ENCODE peak calls at places on chromosomes 5 and 9, in five cellular contexts. J is GM20000; L is activated B cell treated with CpG ODN at 0.5 μM for 24 hours; G is CD4-positive, alpha-beta T cell; U is fibroblast of villous mesenchyme. V is an unnamed sample.

GRCh38 chr9:21741151-21741550 is 61.3 kb upstream of the MTAP start:
- DNase-seq in U (no peak), L (no peak), J (no peak), G (no peak), V (no peak)

GRCh38 chr9:75962186-75963036 is 71.9 kb downstream of the PCSK5 start:
- DNase-seq in J (no peak), G (no peak), L (no peak), U (no peak), V (no peak)

GRCh38 chr5:67306997-67307580 is 110.5 kb upstream of the CD180 start:
- DNase-seq in L (no peak), J (no peak), U (peak; percentile 63), G (no peak), V (no peak)

GRCh38 chr5:156715287-156715686 is 134.8 kb upstream of the PPP1R2B start:
- DNase-seq in U (no peak), G (no peak), J (no peak), L (no peak), V (no peak)

GRCh38 chr5:159786901-159787691 is 129.2 kb upstream of the ADRA1B start:
- DNase-seq in G (no peak), U (peak; percentile 91), L (no peak), J (no peak), V (no peak)

GRCh38 chr5:51618234-51618633 is 235.0 kb downstream of the ISL1 start:
- DNase-seq in L (no peak), G (no peak), J (no peak), U (no peak), V (no peak)

GRCh38 chr5:179731791-179732411 is 721 bp upstream of the MAML1 start:
- DNase-seq in J (peak; percentile 43), L (peak; percentile 18), U (peak; percentile 89), G (no peak), V (peak; percentile 22)

GRCh38 chr9:93468763-93469456 is 15.5 kb upstream of the FAM120AOS start:
- DNase-seq in U (peak; percentile 83), J (no peak), G (no peak), L (no peak), V (peak; percentile 17)

GRCh38 chr9:22060831-22061383 is 51.8 kb upstream of the CDKN2B start:
- DNase-seq in U (no peak), J (no peak), L (no peak), G (no peak), V (no peak)

GRCh38 chr9:119289740-119290139 is 79.5 kb downstream of the BRINP1 start:
- DNase-seq in U (peak; percentile 43), J (peak; percentile 41), L (no peak), G (no peak), V (no peak)

GRCh38 chr5:149529463-149529862 is 21.8 kb downstream of the CSNK1A1 start:
- DNase-seq in U (no peak), J (no peak), G (no peak), L (no peak), V (no peak)

GRCh38 chr9:26947736-26948135 is 694 bp upstream of the PLAA start:
- DNase-seq in G (no peak), L (no peak), J (no peak), U (no peak), V (no peak)

GRCh38 chr5:74055446-74056097 is 429.6 kb downstream of the ARHGEF28 start:
- DNase-seq in U (no peak), J (no peak), G (no peak), L (no peak), V (no peak)

GRCh38 chr5:104088876-104089778 is 526.5 kb upstream of the NUDT12 start:
- DNase-seq in L (no peak), G (no peak), U (peak; percentile 8), J (no peak), V (no peak)

GRCh38 chr5:157965040-157965439 is 106.1 kb upstream of the CLINT1 start:
- DNase-seq in G (no peak), L (no peak), J (no peak), U (no peak), V (no peak)

GRCh38 chr5:174625591-174626365 is 98.6 kb upstream of the MSX2 start:
- DNase-seq in J (no peak), G (no peak), U (peak; percentile 61), L (no peak), V (no peak)

GRCh38 chr9:77769246-77769645 is 121.1 kb upstream of the GNA14 start:
- DNase-seq in U (no peak), L (no peak), J (no peak), G (no peak), V (no peak)

GRCh38 chr9:77763566-77763965 is 115.4 kb upstream of the GNA14 start:
- DNase-seq in G (no peak), U (no peak), J (no peak), L (no peak), V (no peak)

GRCh38 chr9:77766587-77766986 is 118.5 kb upstream of the GNA14 start:
- DNase-seq in U (no peak), G (no peak), J (no peak), L (no peak), V (no peak)

GRCh38 chr9:77765781-77766259 is 117.7 kb upstream of the GNA14 start:
- DNase-seq in L (no peak), J (no peak), G (no peak), U (no peak), V (no peak)

GRCh38 chr9:77764894-77765780 is 117.0 kb upstream of the GNA14 start:
- DNase-seq in J (no peak), U (peak; percentile 74), G (no peak), L (no peak), V (no peak)
- TF ChIP-seq CTCF in J (no peak), U (peak; percentile 74), G (peak; percentile 31), L (no peak), V (no peak)

GRCh38 chr9:38713426-38713825 is 6.5 kb downstream of the FAM240B start:
- DNase-seq in U (peak; percentile 82), G (no peak), L (no peak), J (no peak), V (no peak)

GRCh38 chr9:38708759-38709158 is 11.2 kb downstream of the FAM240B start:
- DNase-seq in U (peak; percentile 18), L (no peak), J (no peak), G (no peak), V (no peak)

GRCh38 chr9:38706493-38706892 is 13.4 kb downstream of the FAM240B start:
- DNase-seq in L (no peak), J (no peak), U (no peak), G (no peak), V (no peak)

GRCh38 chr9:38705917-38706316 is 14.0 kb downstream of the FAM240B start:
- DNase-seq in G (no peak), J (no peak), L (no peak), U (no peak), V (no peak)

GRCh38 chr9:38707885-38708640 is 11.9 kb downstream of the FAM240B start:
- DNase-seq in J (peak; percentile 30), U (no peak), L (no peak), G (no peak), V (no peak)
- TF ChIP-seq CTCF in J (peak; percentile 14), U (peak; percentile 42), L (no peak), G (no peak), V (no peak)

GRCh38 chr9:96169901-96170300 is 132.1 kb downstream of the HSD17B3 start:
- DNase-seq in U (peak; percentile 59), L (no peak), J (no peak), G (no peak), V (no peak)

GRCh38 chr9:96175001-96175400 is 127.0 kb downstream of the HSD17B3 start:
- DNase-seq in J (no peak), G (no peak), L (no peak), U (no peak), V (no peak)

GRCh38 chr9:96173640-96174039 is 128.3 kb downstream of the HSD17B3 start:
- DNase-seq in J (no peak), U (no peak), G (no peak), L (no peak), V (no peak)

GRCh38 chr9:96171749-96172148 is 130.2 kb downstream of the HSD17B3 start:
- DNase-seq in U (peak; percentile 44), G (no peak), L (no peak), J (no peak), V (no peak)

DNA sequence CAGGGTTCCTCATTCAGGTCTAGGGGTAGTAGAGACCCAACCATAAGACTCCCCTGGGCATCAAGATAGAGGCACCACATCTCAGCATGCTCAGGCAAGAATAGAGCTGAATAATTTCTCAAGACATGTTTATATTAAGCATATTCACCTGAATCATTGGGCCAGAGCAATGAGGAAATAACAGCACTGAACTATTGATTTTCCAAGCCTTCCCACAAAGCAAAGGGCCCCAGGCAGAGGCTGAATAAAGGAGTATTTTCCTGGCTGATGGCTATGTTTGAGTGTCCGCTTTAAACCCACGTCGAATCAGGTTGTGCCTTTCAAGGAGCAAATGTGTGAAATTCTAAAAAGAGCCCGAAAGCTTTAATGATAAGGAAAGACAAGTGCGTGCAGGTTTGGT is 129.2 kb downstream of the HSD17B3 start:
- DNase-seq in U (no peak), G (no peak), J (no peak), L (no peak), V (no peak)
- TF ChIP-seq CTCF in U (no peak), G (no peak), J (no peak), L (no peak), V (no peak)

GRCh38 chr9:124481115-124481514 is 26.1 kb downstream of the NR5A1 start:
- DNase-seq in J (no peak), G (no peak), U (no peak), L (no peak), V (no peak)

GRCh38 chr9:124482431-124483031 is 24.7 kb downstream of the NR5A1 start:
- DNase-seq in L (no peak), J (no peak), G (no peak), U (no peak), V (no peak)

GRCh38 chr9:124479371-124479770 is 27.8 kb downstream of the NR5A1 start:
- DNase-seq in J (no peak), G (no peak), L (no peak), U (no peak), V (no peak)

GRCh38 chr9:124479947-124480620 is 27.1 kb downstream of the NR5A1 start:
- DNase-seq in G (no peak), J (no peak), U (no peak), L (no peak), V (no peak)

DNA sequence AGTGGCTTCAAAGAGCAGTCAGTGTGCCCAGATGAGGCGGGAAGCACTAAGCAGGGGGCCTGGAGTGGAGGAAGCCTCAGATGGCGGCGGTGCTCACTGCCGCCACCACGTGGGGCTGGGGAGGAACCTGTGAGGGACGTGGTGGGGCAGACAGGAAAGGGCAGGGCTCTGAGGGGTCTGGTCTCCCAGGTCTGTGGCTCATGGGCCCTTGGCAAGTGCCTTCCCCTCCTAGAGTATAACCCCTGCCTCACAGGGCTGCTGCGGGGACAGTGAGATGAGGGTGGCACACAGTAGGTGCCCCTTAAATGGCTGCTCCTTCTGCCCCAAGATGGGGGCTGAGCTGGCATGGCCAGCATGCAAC is 26.6 kb downstream of the NR5A1 start:
- DNase-seq in G (no peak), J (peak; percentile 83), U (peak; percentile 6), L (no peak), V (no peak)
- TF ChIP-seq CTCF in G (no peak), J (peak; percentile 45), U (peak; percentile 22), L (no peak), V (no peak)

GRCh38 chr5:139091439-139092156 is 106.6 kb downstream of the SIL1 start:
- DNase-seq in J (no peak), U (peak; percentile 37), G (no peak), L (no peak), V (no peak)
- TF ChIP-seq CTCF in J (no peak), U (peak; percentile 34), G (no peak), L (no peak), V (no peak)